ENCODE peak calls at places on chromosomes 7 and 10, in five cellular contexts. J is AML-193, T is iPS-NIHi11, H is cardiac fibroblast, S is NCI-H774. D is an unnamed sample.

GRCh38 chr7:99762680-99763327 is 21.2 kb downstream of the CYP3A4 start:
- DNase-seq in T (no peak), S (no peak), H (peak; percentile 47), J (no peak), D (no peak)

GRCh38 chr10:80429521-80429966 is 21.2 kb downstream of the PRXL2A start:
- DNase-seq in T (peak; percentile 36), H (peak; percentile 20), S (no peak), J (no peak), D (no peak)

GRCh38 chr10:98446121-98446655 is 547 bp downstream of the HPS1 start:
- DNase-seq in T (peak; percentile 62), J (peak; percentile 26), S (no peak), H (peak; percentile 34), D (peak; percentile 66)

GRCh38 chr7:347001-347590 is 57.1 kb downstream of the FOXL3 start:
- DNase-seq in S (no peak), T (no peak), H (no peak), J (no peak), D (no peak)

GRCh38 chr7:131346885-131347592 is 19.4 kb downstream of the MKLN1 start:
- DNase-seq in J (no peak), T (peak; percentile 46), H (no peak), S (no peak), D (no peak)

GRCh38 chr7:117715784-117716445 is 157.3 kb downstream of the CTTNBP2 start:
- DNase-seq in H (peak; percentile 84), T (peak; percentile 61), J (peak; percentile 50), S (peak; percentile 65), D (peak; percentile 14)

GRCh38 chr10:62980697-62981495 is 152.2 kb upstream of the NRBF2 start:
- DNase-seq in J (no peak), T (no peak), S (no peak), H (no peak), D (no peak)

GRCh38 chr7:136966825-136967224 is 98.4 kb downstream of the CHRM2 start:
- DNase-seq in J (no peak), S (no peak), H (no peak), T (no peak), D (no peak)

GRCh38 chr10:12235116-12235694 is 39.2 kb downstream of the CDC123 start:
- DNase-seq in S (no peak), H (no peak), T (no peak), J (no peak), D (no peak)

GRCh38 chr10:15738237-15738928 is 18.7 kb upstream of the ITGA8 start:
- DNase-seq in S (no peak), T (no peak), H (peak; percentile 90), J (no peak), D (no peak)

GRCh38 chr10:54903770-54904169 is 102.7 kb upstream of the PCDH15 start:
- DNase-seq in H (no peak), S (no peak), J (no peak), T (no peak), D (no peak)

GRCh38 chr7:18212788-18213187 is 185.1 kb upstream of the PRPS1L1 start:
- DNase-seq in H (peak; percentile 80), J (no peak), T (no peak), S (no peak), D (no peak)

GRCh38 chr10:58465641-58466040 is 47.0 kb upstream of the BICC1 start:
- DNase-seq in H (no peak), T (no peak), J (no peak), S (no peak), D (no peak)

GRCh38 chr10:36675458-36675880 is 449.9 kb upstream of the ANKRD30A start:
- DNase-seq in T (no peak), H (peak; percentile 25), J (no peak), S (no peak), D (no peak)

GRCh38 chr10:89398003-89398749 is 5.8 kb downstream of the IFIT1 start:
- DNase-seq in J (no peak), T (no peak), H (peak; percentile 74), S (no peak), D (no peak)